ENCODE peak calls at places on chromosomes 1 and 21, in four cellular contexts. P is CD8-positive, alpha-beta T cell; J is upper lobe of right lung; B is NCI-H1105. Y is an unnamed sample.

GRCh38 chr21:42437786-42438185 is 34.1 kb downstream of the UBASH3A start:
- DNase-seq in P (no peak), J (no peak), B (no peak), Y (no peak)

GRCh38 chr1:117240547-117240946 is 29.8 kb upstream of the VTCN1 start:
- DNase-seq in P (no peak), J (no peak), B (no peak), Y (no peak)

GRCh38 chr1:167482184-167482583 is 36.1 kb downstream of the CD247 start:
- DNase-seq in P (no peak), J (peak), B (no peak), Y (no peak)

GRCh38 chr1:25769625-25770024 is 30.4 kb upstream of the SELENON start:
- DNase-seq in P (no peak), J (no peak), B (no peak), Y (no peak)

GRCh38 chr1:154429118-154429517 is 24.0 kb downstream of the IL6R start:
- DNase-seq in P (no peak), J (no peak), B (no peak), Y (no peak)

GRCh38 chr1:21577933-21578332 is 68.7 kb downstream of the ALPL start:
- DNase-seq in P (no peak), J (no peak), B (no peak), Y (no peak)

GRCh38 chr1:1422465-1423244 is 1.6 kb upstream of the ANKRD65 start:
- DNase-seq in P (no peak), J (no peak), B (no peak), Y (no peak)

GRCh38 chr1:119453021-119453420 is 38.1 kb downstream of the HSD3B2 start:
- DNase-seq in P (no peak), J (no peak), B (no peak), Y (no peak)

GRCh38 chr1:4594286-4594991 is 60.0 kb upstream of the AJAP1 start:
- DNase-seq in P (no peak), J (no peak), B (no peak), Y (no peak)

GRCh38 chr1:21491483-21492170 is 17.6 kb upstream of the ALPL start:
- DNase-seq in P (no peak), J (no peak), B (peak), Y (no peak)

GRCh38 chr1:168467452-168467851 is 76.3 kb downstream of the XCL2 start:
- DNase-seq in P (no peak), J (no peak), B (no peak), Y (no peak)

GRCh38 chr1:67339623-67340343 is 32.1 kb downstream of the IL12RB2 start:
- DNase-seq in P (no peak), J (no peak), B (no peak), Y (no peak)

GRCh38 chr1:197928849-197929336 is 11.7 kb downstream of the LHX9 start:
- DNase-seq in P (no peak), J (no peak), B (peak), Y (no peak)

GRCh38 chr1:201970334-201971159 is 11.9 kb upstream of the RNPEP start:
- DNase-seq in P (no peak), J (no peak), B (peak), Y (no peak)

Y was measured in GM19239.